ENCODE peak calls at places on chromosome 6, in eight cellular contexts. One of them, this sample, is unnamed.

GRCh38 chr6:44608175-44608574 is 220.7 kb downstream of the CDC5L start:
- DNase-seq in endothelial cell: no peak
- DNase-seq in breast epithelium: no peak
- DNase-seq in cardiac muscle cell: no peak
- DNase-seq in psoas muscle: no peak
- DNase-seq in tibial artery: no peak
- DNase-seq in dorsolateral prefrontal cortex: no peak
- DNase-seq in progenitor cell of endocrine pancreas: no peak
- DNase-seq in this sample: no peak

GRCh38 chr6:40743690-40744446 is 156.7 kb upstream of the LRFN2 start:
- DNase-seq in endothelial cell: no peak
- DNase-seq in breast epithelium: no peak
- DNase-seq in cardiac muscle cell: no peak
- DNase-seq in psoas muscle: no peak
- DNase-seq in tibial artery: no peak
- DNase-seq in dorsolateral prefrontal cortex: no peak
- DNase-seq in progenitor cell of endocrine pancreas: no peak
- DNase-seq in this sample: no peak

GRCh38 chr6:146289816-146290588 is 253.6 kb upstream of the RAB32 start:
- DNase-seq in endothelial cell: no peak
- DNase-seq in breast epithelium: no peak
- DNase-seq in cardiac muscle cell: peak
- DNase-seq in psoas muscle: no peak
- DNase-seq in tibial artery: no peak
- DNase-seq in dorsolateral prefrontal cortex: no peak
- DNase-seq in progenitor cell of endocrine pancreas: no peak
- DNase-seq in this sample: no peak

GRCh38 chr6:155085582-155086253 is 90.6 kb downstream of the TIAM2 start:
- DNase-seq in endothelial cell: no peak
- DNase-seq in breast epithelium: no peak
- DNase-seq in cardiac muscle cell: no peak
- DNase-seq in psoas muscle: no peak
- DNase-seq in tibial artery: no peak
- DNase-seq in dorsolateral prefrontal cortex: no peak
- DNase-seq in progenitor cell of endocrine pancreas: no peak
- DNase-seq in this sample: no peak

GRCh38 chr6:6683964-6684363 is 95.4 kb downstream of the LY86 start:
- DNase-seq in endothelial cell: no peak
- DNase-seq in breast epithelium: no peak
- DNase-seq in cardiac muscle cell: no peak
- DNase-seq in psoas muscle: no peak
- DNase-seq in tibial artery: no peak
- DNase-seq in dorsolateral prefrontal cortex: no peak
- DNase-seq in progenitor cell of endocrine pancreas: no peak
- DNase-seq in this sample: no peak

GRCh38 chr6:166828397-166829002 is 127.8 kb downstream of the RNASET2 start:
- DNase-seq in endothelial cell: no peak
- DNase-seq in breast epithelium: no peak
- DNase-seq in cardiac muscle cell: no peak
- DNase-seq in psoas muscle: no peak
- DNase-seq in tibial artery: no peak
- DNase-seq in dorsolateral prefrontal cortex: no peak
- DNase-seq in progenitor cell of endocrine pancreas: no peak
- DNase-seq in this sample: no peak

GRCh38 chr6:11363881-11364576 is 131.6 kb upstream of the NEDD9 start:
- DNase-seq in endothelial cell: no peak
- DNase-seq in breast epithelium: no peak
- DNase-seq in cardiac muscle cell: no peak
- DNase-seq in psoas muscle: no peak
- DNase-seq in tibial artery: no peak
- DNase-seq in dorsolateral prefrontal cortex: no peak
- DNase-seq in progenitor cell of endocrine pancreas: no peak
- DNase-seq in this sample: no peak

GRCh38 chr6:110596354-110596753 is 119.9 kb upstream of the SLC22A16 start:
- DNase-seq in endothelial cell: no peak
- DNase-seq in breast epithelium: no peak
- DNase-seq in cardiac muscle cell: no peak
- DNase-seq in psoas muscle: no peak
- DNase-seq in tibial artery: no peak
- DNase-seq in dorsolateral prefrontal cortex: no peak
- DNase-seq in progenitor cell of endocrine pancreas: no peak
- DNase-seq in this sample: no peak

GRCh38 chr6:118469468-118469867 is 78.6 kb upstream of the PLN start:
- DNase-seq in endothelial cell: no peak
- DNase-seq in breast epithelium: no peak
- DNase-seq in cardiac muscle cell: no peak
- DNase-seq in psoas muscle: no peak
- DNase-seq in tibial artery: no peak
- DNase-seq in dorsolateral prefrontal cortex: no peak
- DNase-seq in progenitor cell of endocrine pancreas: no peak
- DNase-seq in this sample: no peak

GRCh38 chr6:143823463-143824006 is 19.6 kb upstream of the LTV1 start:
- DNase-seq in endothelial cell: no peak
- DNase-seq in breast epithelium: no peak
- DNase-seq in cardiac muscle cell: peak
- DNase-seq in psoas muscle: no peak
- DNase-seq in tibial artery: no peak
- DNase-seq in dorsolateral prefrontal cortex: no peak
- DNase-seq in progenitor cell of endocrine pancreas: no peak
- DNase-seq in this sample: no peak

GRCh38 chr6:28682542-28682941 is 156.9 kb downstream of the GPX5 start:
- DNase-seq in endothelial cell: no peak
- DNase-seq in breast epithelium: no peak
- DNase-seq in cardiac muscle cell: no peak
- DNase-seq in psoas muscle: no peak
- DNase-seq in tibial artery: no peak
- DNase-seq in dorsolateral prefrontal cortex: no peak
- DNase-seq in progenitor cell of endocrine pancreas: no peak
- DNase-seq in this sample: no peak

GRCh38 chr6:27209659-27210269 is 37.7 kb upstream of the PRSS16 start:
- DNase-seq in endothelial cell: no peak
- DNase-seq in breast epithelium: no peak
- DNase-seq in cardiac muscle cell: no peak
- DNase-seq in psoas muscle: no peak
- DNase-seq in tibial artery: no peak
- DNase-seq in dorsolateral prefrontal cortex: no peak
- DNase-seq in progenitor cell of endocrine pancreas: no peak
- DNase-seq in this sample: no peak

GRCh38 chr6:66970373-66970772 is 1263.3 kb upstream of the EYS start:
- DNase-seq in endothelial cell: no peak
- DNase-seq in breast epithelium: no peak
- DNase-seq in cardiac muscle cell: no peak
- DNase-seq in psoas muscle: no peak
- DNase-seq in tibial artery: no peak
- DNase-seq in dorsolateral prefrontal cortex: no peak
- DNase-seq in progenitor cell of endocrine pancreas: no peak
- DNase-seq in this sample: no peak

GRCh38 chr6:169169941-169170582 is 83.6 kb downstream of the THBS2 start:
- DNase-seq in endothelial cell: no peak
- DNase-seq in breast epithelium: no peak
- DNase-seq in cardiac muscle cell: no peak
- DNase-seq in psoas muscle: no peak
- DNase-seq in tibial artery: peak
- DNase-seq in dorsolateral prefrontal cortex: no peak
- DNase-seq in progenitor cell of endocrine pancreas: no peak
- DNase-seq in this sample: no peak

GRCh38 chr6:146974346-146974745 is 229.9 kb upstream of the STXBP5 start:
- DNase-seq in endothelial cell: no peak
- DNase-seq in breast epithelium: no peak
- DNase-seq in cardiac muscle cell: no peak
- DNase-seq in psoas muscle: no peak
- DNase-seq in tibial artery: no peak
- DNase-seq in dorsolateral prefrontal cortex: no peak
- DNase-seq in progenitor cell of endocrine pancreas: no peak
- DNase-seq in this sample: no peak

DNA sequence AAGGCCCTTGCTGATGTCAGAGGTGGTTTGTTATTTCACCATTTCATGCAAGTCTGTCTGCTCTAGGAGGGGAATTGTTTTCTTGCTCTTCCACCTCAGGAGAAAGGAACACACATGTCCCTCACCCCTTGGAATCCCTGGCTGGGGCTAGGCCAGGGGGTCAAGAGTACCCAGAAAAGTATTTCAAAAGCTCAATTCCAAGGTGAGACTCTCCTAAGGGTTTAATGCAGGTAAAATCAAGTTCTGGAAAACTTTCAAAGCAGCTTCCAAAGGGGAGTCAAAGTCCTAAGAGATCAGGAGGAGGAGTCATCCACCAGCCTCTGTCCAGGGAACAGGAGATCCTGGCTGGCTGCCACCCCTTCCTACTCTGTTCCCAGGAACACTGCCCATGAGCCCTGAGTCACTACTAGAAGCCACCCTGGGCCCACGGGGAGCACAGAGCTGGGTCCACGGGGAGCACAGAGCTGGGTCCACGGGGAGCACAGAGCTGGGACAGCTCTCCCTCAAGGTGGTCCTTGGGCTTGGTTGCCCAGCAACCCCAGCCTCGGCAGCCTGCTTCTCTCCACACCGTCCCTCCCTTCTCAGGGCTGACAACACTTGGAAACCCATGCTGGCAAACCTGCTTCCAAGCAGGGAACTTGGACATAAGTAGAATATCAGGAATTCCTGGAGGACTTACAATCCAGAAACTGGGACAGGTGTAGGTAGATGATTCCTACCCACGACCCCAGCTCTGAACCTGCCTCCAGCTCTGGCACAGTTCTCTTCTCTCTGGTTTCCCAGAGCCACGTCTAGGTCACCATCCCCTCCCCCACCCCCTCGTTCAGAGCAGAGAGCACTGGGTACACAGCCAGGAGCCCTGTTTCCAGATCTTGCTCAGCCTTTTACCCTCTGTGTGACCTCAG is 35.3 kb upstream of the CDKN1A start:
- DNase-seq in endothelial cell: no peak
- DNase-seq in breast epithelium: peak
- DNase-seq in cardiac muscle cell: peak
- DNase-seq in psoas muscle: peak
- DNase-seq in tibial artery: peak
- DNase-seq in dorsolateral prefrontal cortex: peak
- DNase-seq in progenitor cell of endocrine pancreas: no peak
- DNase-seq in this sample: no peak
- TF ChIP-seq CTCF in endothelial cell: no peak
- TF ChIP-seq CTCF in breast epithelium: no peak
- TF ChIP-seq CTCF in cardiac muscle cell: no peak
- TF ChIP-seq CTCF in psoas muscle: no peak
- TF ChIP-seq CTCF in tibial artery: no peak
- TF ChIP-seq CTCF in dorsolateral prefrontal cortex: no peak
- TF ChIP-seq CTCF in progenitor cell of endocrine pancreas: no peak
- TF ChIP-seq CTCF in this sample: no peak

DNA sequence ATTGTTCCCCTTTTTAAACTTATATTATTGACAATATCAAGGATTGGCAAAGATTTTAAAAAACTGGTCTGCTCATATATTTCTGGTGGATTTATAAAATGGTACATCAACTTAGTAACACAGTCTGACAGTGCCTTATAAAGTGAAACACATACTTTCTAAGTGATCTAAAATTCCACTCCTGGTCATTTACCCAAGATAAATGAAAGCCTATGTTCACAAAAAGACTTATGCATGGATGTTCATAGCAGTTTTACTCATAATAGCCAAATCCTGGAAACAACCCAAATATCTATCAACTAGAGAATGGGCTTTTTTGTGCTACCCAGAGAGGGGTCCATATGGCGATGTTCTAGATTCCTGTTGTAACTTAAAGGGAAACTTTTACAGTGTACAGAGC is 222.4 kb upstream of the FAM83B start:
- DNase-seq in endothelial cell: no peak
- DNase-seq in breast epithelium: no peak
- DNase-seq in cardiac muscle cell: no peak
- DNase-seq in psoas muscle: no peak
- DNase-seq in tibial artery: no peak
- DNase-seq in dorsolateral prefrontal cortex: no peak
- DNase-seq in progenitor cell of endocrine pancreas: no peak
- DNase-seq in this sample: no peak
- TF ChIP-seq CTCF in endothelial cell: no peak
- TF ChIP-seq CTCF in breast epithelium: no peak
- TF ChIP-seq CTCF in cardiac muscle cell: no peak
- TF ChIP-seq CTCF in psoas muscle: no peak
- TF ChIP-seq CTCF in tibial artery: no peak
- TF ChIP-seq CTCF in dorsolateral prefrontal cortex: no peak
- TF ChIP-seq CTCF in progenitor cell of endocrine pancreas: no peak
- TF ChIP-seq CTCF in this sample: no peak

GRCh38 chr6:106688177-106688951 is 59.0 kb downstream of the QRSL1 start:
- DNase-seq in endothelial cell: no peak
- DNase-seq in breast epithelium: no peak
- DNase-seq in cardiac muscle cell: no peak
- DNase-seq in psoas muscle: no peak
- DNase-seq in tibial artery: no peak
- DNase-seq in dorsolateral prefrontal cortex: no peak
- DNase-seq in progenitor cell of endocrine pancreas: no peak
- DNase-seq in this sample: no peak
- TF ChIP-seq CTCF in endothelial cell: no peak
- TF ChIP-seq CTCF in breast epithelium: no peak
- TF ChIP-seq CTCF in cardiac muscle cell: no peak
- TF ChIP-seq CTCF in psoas muscle: no peak
- TF ChIP-seq CTCF in tibial artery: no peak
- TF ChIP-seq CTCF in dorsolateral prefrontal cortex: no peak
- TF ChIP-seq CTCF in progenitor cell of endocrine pancreas: no peak
- TF ChIP-seq CTCF in this sample: peak

GRCh38 chr6:2505624-2506023 is 245.1 kb downstream of the MYLK4 start:
- DNase-seq in endothelial cell: peak
- DNase-seq in breast epithelium: no peak
- DNase-seq in cardiac muscle cell: peak
- DNase-seq in psoas muscle: no peak
- DNase-seq in tibial artery: no peak
- DNase-seq in dorsolateral prefrontal cortex: no peak
- DNase-seq in progenitor cell of endocrine pancreas: no peak
- DNase-seq in this sample: peak
- TF ChIP-seq CTCF in endothelial cell: peak
- TF ChIP-seq CTCF in breast epithelium: no peak
- TF ChIP-seq CTCF in cardiac muscle cell: peak
- TF ChIP-seq CTCF in psoas muscle: no peak
- TF ChIP-seq CTCF in tibial artery: no peak
- TF ChIP-seq CTCF in dorsolateral prefrontal cortex: no peak
- TF ChIP-seq CTCF in progenitor cell of endocrine pancreas: peak
- TF ChIP-seq CTCF in this sample: peak

This sample was measured in GM06990.